ENCODE peak calls at places on chromosomes 12 and 14, in six cellular contexts. S is natural killer cell; F is thoracic aorta; E is kidney epithelial cell; J is stimulated activated CD4-positive, alpha-beta T cell treated with anti-CD3 and anti-CD28 coated beads, Interleukin-12 subunit alpha, Interleukin-12 subunit beta, amount 100 ng/mL, for 4 hours; N is amygdala. T is an unnamed sample.

GRCh38 chr12:26124491-26125450 is at the start of gene BHLHE41:
- DNase-seq in N (peak), S (no peak), J (peak), F (peak), E (no peak), T (peak)

GRCh38 chr12:105814283-105814682 is 324.5 kb downstream of the NUAK1 start:
- DNase-seq in S (no peak), N (no peak), E (no peak), J (no peak), F (no peak), T (no peak)

GRCh38 chr12:5003025-5003666 is 40.5 kb upstream of the KCNA5 start:
- DNase-seq in J (peak), S (no peak), N (peak), F (peak), E (no peak), T (peak)

GRCh38 chr12:52681551-52682380 is 1.6 kb upstream of the KRT1 start:
- DNase-seq in F (no peak), J (peak), S (no peak), N (no peak), E (no peak), T (no peak)

GRCh38 chr12:104998423-104999346 is 12.6 kb downstream of the NOPCHAP1 start:
- DNase-seq in J (no peak), F (no peak), S (no peak), N (no peak), E (no peak), T (no peak)

GRCh38 chr14:39368261-39368959 is 63.8 kb downstream of the FBXO33 start:
- DNase-seq in N (no peak), S (no peak), F (no peak), E (no peak), J (peak), T (peak)

GRCh38 chr12:3704512-3705348 is 48.2 kb downstream of the CRACR2A start:
- DNase-seq in F (no peak), N (no peak), E (no peak), S (no peak), J (no peak), T (no peak)

GRCh38 chr12:45622210-45622937 is 107.1 kb upstream of the ARID2 start:
- DNase-seq in F (no peak), J (no peak), S (no peak), N (no peak), E (no peak), T (no peak)

GRCh38 chr12:6280053-6280469 is 30.4 kb upstream of the PLEKHG6 start:
- DNase-seq in F (peak), E (peak), S (no peak), J (no peak), N (no peak), T (no peak)

GRCh38 chr12:53057816-53058500 is 8.1 kb downstream of the TNS2 start:
- DNase-seq in J (no peak), E (no peak), S (no peak), N (no peak), F (no peak), T (no peak)

GRCh38 chr12:29146201-29146600 is 2.9 kb upstream of the FAR2 start:
- DNase-seq in J (no peak), F (no peak), S (no peak), N (no peak), E (no peak), T (peak)

GRCh38 chr12:13362260-13362841 is 165.8 kb downstream of the EMP1 start:
- DNase-seq in J (peak), E (peak), F (no peak), N (peak), S (no peak), T (peak)

GRCh38 chr12:42477931-42478330 is 111.6 kb downstream of the PRICKLE1 start:
- DNase-seq in S (no peak), J (no peak), N (no peak), E (no peak), F (no peak), T (no peak)

GRCh38 chr12:176321-177181 is 37.4 kb downstream of the SLC6A12 start:
- DNase-seq in E (no peak), S (no peak), F (no peak), N (no peak), J (no peak), T (no peak)